ENCODE peak calls at places on chromosomes 3 and 15, in nine cellular contexts. C is activated CD8-positive, alpha-beta T cell treated with anti-CD3 and anti-CD28 coated beads for 36 hours; A is GM12865; R is fibroblast of lung; P is tibial artery; T is cardiac muscle cell; X is fibroblast of mammary gland; M is WTC11; N is uterus. W is an unnamed sample.

GRCh38 chr15:91116379-91117067 is 16.5 kb downstream of the SV2B start:
- DNase-seq in C (no peak), A (peak; percentile 88), R (peak; percentile 18), P (no peak), T (peak; percentile 38), X (no peak), M (no peak), N (no peak), W (peak; percentile 83)

GRCh38 chr3:177561769-177562360 is 364.6 kb upstream of the TBL1XR1 start:
- DNase-seq in C (no peak), A (no peak), R (no peak), P (no peak), T (no peak), X (no peak), M (no peak), N (no peak), W (no peak)

GRCh38 chr3:129289201-129289921 is 10.7 kb downstream of the HMCES start:
- DNase-seq in C (no peak), A (no peak), R (peak; percentile 74), P (no peak), T (no peak), X (peak; percentile 95), M (no peak), N (no peak), W (no peak)

GRCh38 chr3:196631655-196632032 is 7.8 kb upstream of the NRROS start:
- DNase-seq in C (peak; percentile 26), A (no peak), R (peak; percentile 7), P (no peak), T (no peak), X (no peak), M (no peak), N (no peak), W (no peak)

GRCh38 chr15:78879517-78880241 is 7.0 kb downstream of the MORF4L1 start:
- DNase-seq in C (no peak), A (no peak), R (peak; percentile 28), P (no peak), T (no peak), X (peak; percentile 58), M (no peak), N (no peak), W (no peak)

GRCh38 chr3:100407977-100408532 is 6.7 kb downstream of the LNP1 start:
- DNase-seq in C (no peak), A (no peak), R (peak; percentile 29), P (no peak), T (no peak), X (peak; percentile 41), M (no peak), N (no peak), W (no peak)

GRCh38 chr15:68367226-68367625 is 64.7 kb downstream of the ITGA11 start:
- DNase-seq in C (no peak), A (no peak), R (no peak), P (no peak), T (no peak), X (no peak), M (no peak), N (no peak), W (no peak)

GRCh38 chr3:9553021-9553948 is at the start of gene LHFPL4:
- DNase-seq in C (no peak), A (no peak), R (no peak), P (no peak), T (no peak), X (no peak), M (peak; percentile 55), N (no peak), W (no peak)

GRCh38 chr3:115885621-115886020 is 262.3 kb downstream of the GAP43 start:
- DNase-seq in C (no peak), A (no peak), R (peak; percentile 12), P (no peak), T (peak; percentile 49), X (peak; percentile 24), M (peak; percentile 10), N (no peak), W (no peak)

GRCh38 chr3:53171827-53172505 is 11.0 kb downstream of the PRKCD start:
- DNase-seq in C (no peak), A (no peak), R (no peak), P (no peak), T (no peak), X (no peak), M (peak; percentile 38), N (no peak), W (no peak)

GRCh38 chr15:73244333-73244732 is 124.4 kb downstream of the HCN4 start:
- DNase-seq in C (peak; percentile 20), A (peak; percentile 31), R (no peak), P (no peak), T (peak; percentile 56), X (no peak), M (no peak), N (no peak), W (peak; percentile 65)

GRCh38 chr15:58462973-58463663 is 31.3 kb downstream of the LIPC start:
- DNase-seq in C (peak; percentile 69), A (no peak), R (no peak), P (no peak), T (no peak), X (no peak), M (no peak), N (no peak), W (no peak)

GRCh38 chr15:83106994-83107840 is at the start of gene TM6SF1:
- DNase-seq in C (peak; percentile 37), A (peak; percentile 44), R (no peak), P (no peak), T (peak; percentile 61), X (no peak), M (peak; percentile 26), N (no peak), W (peak; percentile 9)

GRCh38 chr3:179438836-179439235 is 12.4 kb downstream of the GNB4 start:
- DNase-seq in C (no peak), A (peak; percentile 82), R (no peak), P (no peak), T (no peak), X (no peak), M (peak; percentile 38), N (no peak), W (no peak)

GRCh38 chr3:127734754-127735473 is 62.2 kb downstream of the ABTB1 start:
- DNase-seq in C (no peak), A (peak; percentile 43), R (peak; percentile 99), P (peak; percentile 43), T (no peak), X (peak; percentile 92), M (no peak), N (no peak), W (no peak)

GRCh38 chr15:79811406-79812405 is 85.1 kb downstream of the MTHFS start:
- DNase-seq in C (no peak), A (no peak), R (peak; percentile 61), P (peak; percentile 77), T (peak; percentile 42), X (peak; percentile 78), M (no peak), N (no peak), W (no peak)

DNA sequence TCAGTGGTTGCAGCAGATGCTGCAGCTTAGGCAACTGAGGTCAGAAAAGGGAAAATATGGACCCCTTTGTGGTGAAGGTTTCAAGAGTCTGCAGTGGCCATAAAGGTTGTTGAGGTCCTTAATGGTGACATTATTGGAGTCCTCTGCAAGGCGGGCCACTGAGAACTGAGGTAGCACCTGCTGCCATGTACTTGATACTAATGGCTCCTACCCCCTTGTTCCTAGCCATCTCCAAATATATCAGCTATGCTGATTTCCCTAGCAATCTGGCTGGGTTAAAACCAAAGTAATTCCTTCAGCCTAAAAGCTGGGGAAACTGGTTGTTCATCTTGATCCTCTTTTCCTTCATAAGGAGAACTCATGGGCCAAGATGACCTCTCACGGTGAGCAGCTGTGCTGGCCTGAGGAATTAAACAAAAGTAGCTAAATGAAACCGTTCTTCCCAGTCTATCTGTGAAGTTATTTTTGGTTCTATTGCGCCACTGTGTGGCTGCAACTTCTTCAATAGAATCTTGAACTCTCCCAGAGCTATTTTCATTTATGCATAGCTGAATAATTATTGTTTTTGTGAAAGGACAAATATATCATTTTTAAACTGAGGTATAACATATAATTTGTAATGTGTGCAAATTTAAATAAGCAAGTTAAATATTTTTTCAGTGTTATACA is 76.1 kb upstream of the PLSCR4 start:
- DNase-seq in C (peak; percentile 7), A (no peak), R (peak; percentile 61), P (no peak), T (peak; percentile 41), X (peak; percentile 83), M (no peak), N (peak; percentile 70), W (peak; percentile 55)
- TF ChIP-seq CTCF in C (no peak), A (no peak), R (peak; percentile 57), P (peak; percentile 75), T (peak; percentile 59), X (peak; percentile 62), M (peak; percentile 22), N (peak; percentile 63), W (peak; percentile 60)

GRCh38 chr3:150830094-150830681 is 67.2 kb upstream of the SIAH2 start:
- DNase-seq in C (peak; percentile 28), A (peak; percentile 50), R (no peak), P (no peak), T (peak; percentile 39), X (no peak), M (peak; percentile 19), N (no peak), W (peak; percentile 33)
- TF ChIP-seq CTCF in C (peak; percentile 46), A (peak; percentile 64), R (peak; percentile 9), P (no peak), T (no peak), X (peak; percentile 11), M (no peak), N (no peak), W (peak; percentile 40)

DNA sequence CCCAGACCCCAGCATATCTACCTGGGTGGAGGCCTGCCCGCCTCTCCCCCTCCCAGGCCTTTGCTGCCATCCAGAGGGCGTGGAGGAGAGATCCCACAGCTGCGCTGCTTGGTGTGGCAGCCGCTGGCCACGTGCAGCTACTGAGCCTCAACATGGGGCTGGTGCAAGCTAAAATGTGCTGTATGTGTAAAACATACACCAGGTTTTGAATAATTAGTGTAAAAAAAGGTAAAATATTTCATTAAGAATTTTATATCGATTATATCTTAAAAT is 95.8 kb downstream of the SEC22A start:
- DNase-seq in C (no peak), A (no peak), R (no peak), P (no peak), T (no peak), X (no peak), M (peak; percentile 36), N (no peak), W (no peak)
- TF ChIP-seq CTCF in C (no peak), A (peak; percentile 3), R (no peak), P (no peak), T (no peak), X (no peak), M (no peak), N (no peak), W (no peak)

GRCh38 chr3:46448721-46449120 is 16.0 kb downstream of the LTF start:
- DNase-seq in C (no peak), A (no peak), R (no peak), P (no peak), T (no peak), X (no peak), M (no peak), N (no peak), W (no peak)

GRCh38 chr3:46440531-46441294 is 24.0 kb downstream of the LTF start:
- DNase-seq in C (peak; percentile 66), A (peak; percentile 82), R (peak; percentile 10), P (no peak), T (no peak), X (no peak), M (no peak), N (no peak), W (no peak)

GRCh38 chr3:46447535-46447934 is 17.2 kb downstream of the LTF start:
- DNase-seq in C (no peak), A (no peak), R (no peak), P (no peak), T (no peak), X (no peak), M (no peak), N (no peak), W (no peak)

GRCh38 chr3:46438831-46439230 is 25.9 kb downstream of the LTF start:
- DNase-seq in C (no peak), A (no peak), R (no peak), P (no peak), T (no peak), X (no peak), M (no peak), N (no peak), W (no peak)

GRCh38 chr3:46442591-46443530 is 21.8 kb downstream of the LTF start:
- DNase-seq in C (no peak), A (peak; percentile 56), R (peak; percentile 22), P (no peak), T (no peak), X (peak; percentile 52), M (no peak), N (peak; percentile 42), W (peak; percentile 53)
- TF ChIP-seq CTCF in C (no peak), A (peak; percentile 53), R (peak; percentile 66), P (no peak), T (no peak), X (peak; percentile 52), M (peak; percentile 16), N (peak; percentile 38), W (peak; percentile 18)